ENCODE peak calls at places on chromosomes 16 and 17, in seven cellular contexts. P, J, D, R, K, Y and W are unnamed samples.

GRCh38 chr16:49530396-49530795 is 156.8 kb downstream of the C16orf78 start:
- DNase-seq in J (no peak), P (no peak), K (peak), D (no peak), R (no peak), Y (no peak), W (no peak)

GRCh38 chr16:20327444-20328041 is at the start of gene GP2:
- DNase-seq in P (no peak), K (no peak), R (no peak), D (peak), J (no peak), Y (no peak), W (no peak)

GRCh38 chr16:57743886-57744645 is 8.5 kb downstream of the KATNB1 start:
- DNase-seq in K (no peak), D (no peak), Y (no peak), P (no peak), R (no peak), J (no peak), W (no peak)

GRCh38 chr16:50326835-50327465 is 41.8 kb downstream of the BRD7 start:
- DNase-seq in R (peak), P (peak), K (no peak), J (no peak), D (peak), Y (peak), W (no peak)

GRCh38 chr16:104828-105374 is 26.9 kb downstream of the MPG start:
- DNase-seq in D (no peak), P (no peak), R (no peak), K (no peak), Y (no peak), J (no peak), W (no peak)

GRCh38 chr16:69796285-69797118 is 34.4 kb downstream of the WWP2 start:
- DNase-seq in D (peak), R (peak), Y (no peak), K (peak), P (peak), J (no peak), W (peak)

GRCh38 chr16:1556254-1556653 is 22.8 kb downstream of the TMEM204 start:
- DNase-seq in D (no peak), P (no peak), Y (no peak), R (no peak), K (no peak), J (no peak), W (no peak)

GRCh38 chr17:6508519-6509294 is 47.6 kb downstream of the PITPNM3 start:
- DNase-seq in P (no peak), K (peak), D (peak), R (no peak), J (no peak), Y (no peak), W (peak)

GRCh38 chr16:12231666-12232065 is 255.1 kb downstream of the SNX29 start:
- DNase-seq in K (no peak), R (no peak), J (no peak), P (peak), Y (no peak), D (no peak), W (no peak)

GRCh38 chr16:74760007-74760767 is 14.4 kb downstream of the FA2H start:
- DNase-seq in J (no peak), Y (peak), K (no peak), R (no peak), P (peak), D (no peak), W (no peak)

GRCh38 chr17:65529040-65529633 is 32.3 kb downstream of the AXIN2 start:
- DNase-seq in Y (peak), J (no peak), K (no peak), P (no peak), R (no peak), D (no peak), W (no peak)

GRCh38 chr16:65410801-65411200 is 288.9 kb upstream of the CDH11 start:
- DNase-seq in J (no peak), P (peak), Y (no peak), D (no peak), R (no peak), K (no peak), W (no peak)

GRCh38 chr16:89322381-89323119 is 105.0 kb downstream of the ZNF778 start:
- DNase-seq in D (peak), P (no peak), R (no peak), K (peak), J (no peak), Y (no peak), W (peak)

GRCh38 chr17:386145-386876 is 33.7 kb upstream of the RPH3AL start:
- DNase-seq in Y (peak), R (peak), K (peak), P (peak), J (peak), D (peak), W (peak)

GRCh38 chr17:67378444-67379250 is 1.6 kb downstream of the PITPNC1 start:
- DNase-seq in P (peak), J (peak), Y (peak), K (peak), R (peak), D (peak), W (peak)

GRCh38 chr17:75844530-75845057 is 390 bp upstream of the UNC13D start:
- DNase-seq in R (no peak), K (no peak), D (no peak), J (no peak), Y (no peak), P (peak), W (peak)